ENCODE peak calls at places on chromosomes 7 and 10, in four cellular contexts. Z is Peyer's patch, H is H9, Y is HFFc6. R is an unnamed sample.

GRCh38 chr10:97037365-97038361 is 148.1 kb downstream of the SLIT1 start:
- DNase-seq in Z (peak), H (peak), Y (peak), R (peak)

GRCh38 chr7:96996937-96997511 is 8.3 kb upstream of the DLX6 start:
- DNase-seq in Z (no peak), H (no peak), Y (no peak), R (no peak)

GRCh38 chr7:92588561-92588960 is 1.6 kb downstream of the FAM133B start:
- DNase-seq in Z (no peak), H (no peak), Y (no peak), R (no peak)

GRCh38 chr10:116743266-116744064 is 1.1 kb upstream of the HSPA12A start:
- DNase-seq in Z (no peak), H (no peak), Y (no peak), R (no peak)

GRCh38 chr10:6135039-6135438 is 46.2 kb downstream of the RBM17 start:
- DNase-seq in Z (no peak), H (no peak), Y (no peak), R (no peak)

GRCh38 chr7:30734497-30734896 is 17.4 kb upstream of the INMT start:
- DNase-seq in Z (no peak), H (no peak), Y (no peak), R (no peak)

GRCh38 chr7:113774182-113774807 is 144.5 kb downstream of the PPP1R3A start:
- DNase-seq in Z (no peak), H (no peak), Y (peak), R (no peak)

GRCh38 chr10:32890444-32890843 is 67.6 kb downstream of the ITGB1 start:
- DNase-seq in Z (no peak), H (no peak), Y (no peak), R (no peak)

GRCh38 chr10:49520122-49520775 is 18.7 kb downstream of the ERCC6 start:
- DNase-seq in Z (no peak), H (no peak), Y (no peak), R (no peak)

GRCh38 chr10:64038097-64038496 is 516.9 kb downstream of the REEP3 start:
- DNase-seq in Z (no peak), H (no peak), Y (no peak), R (no peak)

GRCh38 chr7:95330194-95331003 is 6.1 kb upstream of the PON1 start:
- DNase-seq in Z (no peak), H (no peak), Y (no peak), R (no peak)

GRCh38 chr7:8022628-8023027 is 54.0 kb downstream of the GLCCI1 start:
- DNase-seq in Z (no peak), H (no peak), Y (no peak), R (no peak)

GRCh38 chr7:75808106-75808505 is 5.5 kb downstream of the CCL24 start:
- DNase-seq in Z (no peak), H (no peak), Y (no peak), R (no peak)

GRCh38 chr7:87624628-87625027 is 3.6 kb upstream of the RUNDC3B start:
- DNase-seq in Z (no peak), H (no peak), Y (no peak), R (no peak)

GRCh38 chr10:82027711-82028110 is 152.7 kb downstream of the NRG3 start:
- DNase-seq in Z (no peak), H (no peak), Y (no peak), R (no peak)

GRCh38 chr10:13526952-13527863 is 1.6 kb downstream of the BEND7 start:
- DNase-seq in Z (no peak), H (no peak), Y (peak), R (no peak)

GRCh38 chr10:30384791-30385201 is 35.7 kb upstream of the MTPAP start:
- DNase-seq in Z (no peak), H (peak), Y (peak), R (no peak)

GRCh38 chr10:62816179-62817119 is at the start of gene EGR2:
- DNase-seq in Z (peak), H (peak), Y (peak), R (peak)

GRCh38 chr10:97338041-97338440 is 3.5 kb upstream of the FRAT2 start:
- DNase-seq in Z (no peak), H (no peak), Y (no peak), R (no peak)

GRCh38 chr7:66429498-66430163 is 199.1 kb upstream of the KCTD7 start:
- DNase-seq in Z (no peak), H (no peak), Y (no peak), R (no peak)

GRCh38 chr10:12791728-12792127 is 209.8 kb downstream of the CCDC3 start:
- DNase-seq in Z (no peak), H (no peak), Y (no peak), R (no peak)

GRCh38 chr10:22244855-22245254 is 27.0 kb upstream of the EBLN1 start:
- DNase-seq in Z (no peak), H (no peak), Y (no peak), R (no peak)

GRCh38 chr10:117929321-117930067 is 117.2 kb downstream of the RAB11FIP2 start:
- DNase-seq in Z (no peak), H (peak), Y (no peak), R (no peak)

GRCh38 chr10:108913300-108913699 is 1010.0 kb downstream of the XPNPEP1 start:
- DNase-seq in Z (no peak), H (no peak), Y (no peak), R (no peak)
- TF ChIP-seq CTCF in Z (no peak), H (no peak), Y (no peak), R (no peak)

DNA sequence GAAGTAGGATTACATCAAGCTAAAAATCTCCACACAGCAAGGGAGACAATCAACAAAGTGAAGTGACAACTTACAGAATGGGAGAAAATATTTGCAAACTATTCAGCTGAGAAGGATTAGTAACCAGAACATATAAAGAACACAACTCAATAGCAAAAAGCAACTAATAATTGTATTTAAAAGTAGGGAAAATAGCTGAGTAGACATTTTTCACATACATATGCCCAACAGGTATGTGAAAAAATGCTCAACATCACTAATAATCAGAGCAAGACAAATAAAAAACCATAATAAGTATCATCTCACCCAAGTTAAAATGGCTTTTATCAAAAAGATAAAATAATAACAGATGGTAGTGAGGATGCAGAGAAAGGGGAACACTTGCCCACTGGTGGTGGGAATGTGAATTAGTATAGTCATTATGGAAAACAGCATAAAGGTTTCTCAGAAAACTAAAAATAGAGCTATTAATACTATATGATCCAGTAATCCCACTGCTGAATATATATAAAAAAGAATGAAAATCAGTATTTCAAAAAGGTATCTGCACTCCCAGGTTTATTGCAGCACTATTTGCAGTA is 784.5 kb upstream of the C7orf33 start:
- DNase-seq in Z (no peak), H (no peak), Y (no peak), R (no peak)
- TF ChIP-seq CTCF in Z (no peak), H (peak), Y (peak), R (no peak)

DNA sequence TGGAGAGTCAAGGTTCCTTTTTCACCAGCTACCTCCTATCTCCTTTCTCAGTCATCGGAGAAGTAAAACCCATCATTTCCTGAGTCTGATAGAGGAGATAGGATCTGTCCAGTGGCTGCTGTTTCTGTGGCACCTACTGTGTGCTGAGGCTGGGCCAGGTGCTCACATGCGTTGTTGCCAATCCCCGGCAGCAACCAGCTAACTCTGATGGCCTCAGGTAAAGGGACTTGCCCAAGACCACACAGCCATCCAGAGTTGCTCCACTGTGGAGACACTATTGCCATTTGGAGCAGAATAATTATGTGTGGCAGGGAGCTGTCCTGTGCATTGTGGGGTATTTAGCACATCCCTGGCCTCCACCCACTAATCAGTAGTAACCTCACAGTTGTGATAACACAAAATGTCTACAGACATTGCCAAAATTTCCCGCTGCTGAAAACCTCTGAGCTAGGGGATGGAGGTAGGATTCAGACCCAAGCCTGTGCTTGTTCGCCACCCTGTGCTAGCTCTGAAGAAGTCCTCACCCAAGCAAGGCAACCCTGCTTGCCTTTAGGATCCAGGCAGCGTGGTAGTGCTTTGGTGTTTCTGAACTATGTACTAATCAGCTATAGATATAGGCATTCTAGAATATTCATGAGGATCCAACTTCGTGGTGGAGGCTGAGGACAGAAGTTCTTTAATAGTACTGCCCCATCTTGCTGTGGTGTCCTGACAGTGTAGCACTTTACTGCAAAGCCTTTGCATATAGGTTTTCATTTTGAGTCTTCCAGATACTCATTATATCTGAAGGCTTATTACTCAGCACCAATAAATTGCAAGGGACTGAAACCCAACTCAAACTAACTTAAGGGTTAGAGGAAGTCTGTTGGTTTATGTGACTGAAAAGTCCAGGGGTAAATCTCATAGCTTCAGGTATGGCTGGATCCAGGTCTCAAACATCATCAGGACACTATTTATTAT is 164.6 kb downstream of the GRK5 start:
- DNase-seq in Z (no peak), H (no peak), Y (peak), R (no peak)
- TF ChIP-seq CTCF in Z (no peak), H (no peak), Y (no peak), R (no peak)

GRCh38 chr7:90520484-90520883 is 51.0 kb downstream of the PTTG1IP2 start:
- DNase-seq in Z (no peak), H (no peak), Y (peak), R (no peak)
- TF ChIP-seq CTCF in Z (no peak), H (peak), Y (peak), R (peak)

DNA sequence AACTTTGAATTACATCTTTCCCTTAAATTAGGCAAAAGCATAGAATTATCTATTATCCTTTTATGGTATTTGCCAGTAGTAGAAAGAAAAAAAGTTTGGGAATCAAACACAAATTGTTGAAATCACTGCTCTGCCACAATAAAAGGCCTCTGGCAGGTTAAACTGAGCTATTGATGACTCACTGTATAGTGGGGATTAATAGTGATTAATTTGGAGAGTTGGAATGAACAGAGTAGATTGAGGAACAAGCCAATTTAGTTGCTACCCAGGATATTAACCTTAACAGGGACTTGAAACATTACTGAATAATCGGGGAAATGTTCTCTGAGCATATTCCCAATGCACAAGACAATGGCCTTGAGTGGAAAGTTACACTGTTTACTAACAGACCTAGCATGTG is 33.1 kb downstream of the MASTL start:
- DNase-seq in Z (no peak), H (no peak), Y (no peak), R (no peak)
- TF ChIP-seq CTCF in Z (no peak), H (no peak), Y (no peak), R (no peak)

DNA sequence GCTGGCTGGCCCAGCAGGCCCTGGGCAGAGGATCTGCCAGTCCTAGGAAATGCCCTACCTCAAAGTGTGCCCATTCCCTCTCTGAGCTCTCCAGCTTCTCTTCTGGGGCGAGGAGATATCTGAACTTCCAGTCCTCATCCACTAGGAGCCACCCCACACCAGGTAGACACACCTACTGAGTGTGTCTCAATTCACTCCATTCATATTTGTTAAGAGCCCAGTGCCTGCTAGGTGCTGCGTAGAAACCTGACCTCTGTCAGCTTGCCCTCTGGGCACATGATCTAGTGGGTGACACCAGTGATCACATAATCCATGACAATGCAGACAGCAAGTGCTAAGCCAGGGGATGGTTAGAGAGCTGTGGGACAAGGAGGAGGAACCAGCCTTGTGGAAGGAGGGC is 81.5 kb downstream of the COL13A1 start:
- DNase-seq in Z (no peak), H (no peak), Y (no peak), R (peak)
- TF ChIP-seq CTCF in Z (peak), H (peak), Y (no peak), R (peak)

GRCh38 chr7:34093276-34093675 is 187.9 kb downstream of the BMPER start:
- DNase-seq in Z (no peak), H (no peak), Y (no peak), R (no peak)

GRCh38 chr7:34096135-34096775 is 190.9 kb downstream of the BMPER start:
- DNase-seq in Z (no peak), H (no peak), Y (peak), R (peak)

GRCh38 chr7:34090796-34091195 is 185.5 kb downstream of the BMPER start:
- DNase-seq in Z (no peak), H (no peak), Y (no peak), R (no peak)

GRCh38 chr7:34087892-34088891 is 182.9 kb downstream of the BMPER start:
- DNase-seq in Z (no peak), H (peak), Y (peak), R (peak)

GRCh38 chr7:34091330-34091917 is 186.1 kb downstream of the BMPER start:
- DNase-seq in Z (no peak), H (peak), Y (peak), R (peak)
- TF ChIP-seq CTCF in Z (peak), H (peak), Y (peak), R (peak)

GRCh38 chr7:156816943-156817572 is 75.9 kb downstream of the LMBR1 start:
- DNase-seq in Z (no peak), H (no peak), Y (peak), R (no peak)

GRCh38 chr7:156823441-156823840 is 69.5 kb downstream of the LMBR1 start:
- DNase-seq in Z (no peak), H (no peak), Y (no peak), R (no peak)

GRCh38 chr7:156819733-156820295 is 73.2 kb downstream of the LMBR1 start:
- DNase-seq in Z (no peak), H (no peak), Y (no peak), R (no peak)

GRCh38 chr7:156818133-156818532 is 74.8 kb downstream of the LMBR1 start:
- DNase-seq in Z (no peak), H (no peak), Y (no peak), R (no peak)

GRCh38 chr7:156820445-156821063 is 72.4 kb downstream of the LMBR1 start:
- DNase-seq in Z (no peak), H (peak), Y (no peak), R (no peak)
- TF ChIP-seq CTCF in Z (peak), H (peak), Y (peak), R (no peak)

GRCh38 chr10:109126016-109126415 is 797.3 kb downstream of the XPNPEP1 start:
- DNase-seq in Z (no peak), H (no peak), Y (no peak), R (no peak)
- TF ChIP-seq CTCF in Z (peak), H (peak), Y (peak), R (no peak)

GRCh38 chr10:85317827-85318226 is 989.4 kb downstream of the CCSER2 start:
- DNase-seq in Z (no peak), H (no peak), Y (no peak), R (no peak)
- TF ChIP-seq CTCF in Z (no peak), H (peak), Y (no peak), R (no peak)

R was measured in colonic mucosa.